ENCODE peak calls at places on chromosome 2, in eight cellular contexts. P is PC-9; Y is hepatocyte; K is naive thymus-derived CD4-positive, alpha-beta T cell; M is foreskin fibroblast; F is left ventricle myocardium inferior; U is small intestine; V is kidney epithelial cell. B is an unnamed sample.
A peak's percentile ranks its signal among the peaks of the same experiment; 100 is the strongest.

GRCh38 chr2:96565111-96565510 is 28.6 kb downstream of the ARID5A start:
- DNase-seq in P (no peak), Y (no peak), K (no peak), M (no peak), F (no peak), U (no peak), V (no peak), B (no peak)

GRCh38 chr2:110804915-110805314 is 72.5 kb downstream of the ACOXL start:
- DNase-seq in P (no peak), Y (no peak), K (no peak), M (no peak), F (no peak), U (peak; percentile 20), V (no peak), B (no peak)

GRCh38 chr2:139492301-139492700 is 712.1 kb upstream of the NXPH2 start:
- DNase-seq in P (no peak), Y (no peak), K (no peak), M (no peak), F (no peak), U (no peak), V (no peak), B (no peak)

GRCh38 chr2:11155326-11156059 is at the start of gene SLC66A3:
- DNase-seq in P (peak; percentile 79), Y (no peak), K (peak; percentile 89), M (peak; percentile 94), F (no peak), U (no peak), V (peak; percentile 54), B (peak; percentile 61)

GRCh38 chr2:156769802-156770201 is 333.6 kb downstream of the GPD2 start:
- DNase-seq in P (no peak), Y (no peak), K (no peak), M (no peak), F (no peak), U (no peak), V (no peak), B (no peak)

GRCh38 chr2:210557721-210558120 is 1.3 kb downstream of the CPS1 start:
- DNase-seq in P (no peak), Y (no peak), K (no peak), M (no peak), F (no peak), U (no peak), V (no peak), B (no peak)

GRCh38 chr2:238488347-238488826 is 61.7 kb downstream of the ASB1 start:
- DNase-seq in P (no peak), Y (no peak), K (no peak), M (no peak), F (no peak), U (no peak), V (no peak), B (no peak)

GRCh38 chr2:64562148-64562784 is 38.1 kb downstream of the AFTPH start:
- DNase-seq in P (no peak), Y (no peak), K (peak; percentile 63), M (peak; percentile 24), F (no peak), U (peak; percentile 14), V (no peak), B (peak; percentile 16)

GRCh38 chr2:19349911-19350677 is 8.3 kb downstream of the OSR1 start:
- DNase-seq in P (no peak), Y (peak; percentile 69), K (no peak), M (peak; percentile 34), F (peak; percentile 55), U (peak; percentile 49), V (no peak), B (no peak)

GRCh38 chr2:108905176-108905575 is 83.8 kb downstream of the EDAR start:
- DNase-seq in P (no peak), Y (no peak), K (no peak), M (no peak), F (peak; percentile 37), U (no peak), V (no peak), B (no peak)

GRCh38 chr2:141806090-141806489 is 324.7 kb downstream of the LRP1B start:
- DNase-seq in P (no peak), Y (no peak), K (no peak), M (no peak), F (no peak), U (no peak), V (no peak), B (no peak)

GRCh38 chr2:209663149-209663548 is 108.5 kb upstream of the UNC80 start:
- DNase-seq in P (no peak), Y (peak; percentile 21), K (no peak), M (peak; percentile 79), F (no peak), U (no peak), V (peak; percentile 12), B (no peak)

DNA sequence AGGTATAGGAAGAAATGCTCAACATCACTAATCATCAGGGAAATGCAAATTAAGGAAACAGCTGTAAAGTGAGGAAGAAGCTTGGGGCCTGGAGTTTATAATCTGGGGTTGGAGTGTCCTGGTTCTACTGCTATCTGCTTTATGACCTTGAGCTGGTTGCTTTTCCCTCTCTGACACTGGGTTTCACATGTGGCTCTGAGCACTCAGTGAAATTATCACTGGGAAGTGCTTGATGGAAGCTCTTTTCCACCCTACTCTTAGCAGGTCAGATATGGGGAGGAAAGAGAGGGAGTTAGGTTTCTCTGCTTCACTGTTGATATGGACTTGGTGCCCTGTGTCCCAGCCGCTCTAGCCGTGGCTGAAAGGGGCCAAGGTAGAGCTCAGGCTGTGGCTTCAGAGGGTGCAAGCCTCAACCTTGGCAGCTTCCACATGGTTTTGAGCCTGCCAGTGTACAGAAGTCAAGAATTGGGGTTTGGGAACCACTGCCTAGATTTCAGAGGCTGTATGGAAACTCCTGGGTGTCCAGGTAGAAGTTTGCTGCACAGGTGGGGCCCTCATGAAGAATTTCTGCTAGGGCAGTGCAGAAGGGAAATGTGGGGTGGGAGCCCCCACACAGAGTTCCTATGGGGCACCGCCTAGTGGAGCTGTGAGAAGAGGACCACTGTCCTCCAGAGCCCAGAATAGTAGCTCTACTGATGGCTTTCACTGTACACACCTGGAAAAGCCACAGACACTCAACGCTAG is 52.3 kb downstream of the INPP4A start:
- DNase-seq in P (no peak), Y (no peak), K (no peak), M (no peak), F (no peak), U (no peak), V (no peak), B (no peak)
- H3K4me3 ChIP-seq in P (no peak overlapping the region), Y (no peak overlapping the region), K (no peak overlapping the region), M (no peak overlapping the region), F (no peak overlapping the region), U (no peak overlapping the region), V (no peak overlapping the region), B (no peak overlapping the region)

GRCh38 chr2:73292906-73293533 is 328 bp downstream of the EGR4 start:
- DNase-seq in P (no peak), Y (no peak), K (peak; percentile 10), M (peak; percentile 29), F (no peak), U (no peak), V (no peak), B (no peak)

GRCh38 chr2:73291461-73292315 is 1.7 kb downstream of the EGR4 start:
- DNase-seq in P (no peak), Y (no peak), K (no peak), M (peak; percentile 19), F (no peak), U (no peak), V (no peak), B (no peak)

GRCh38 chr2:73294239-73294638 is 891 bp upstream of the EGR4 start:
- DNase-seq in P (no peak), Y (no peak), K (no peak), M (no peak), F (no peak), U (no peak), V (no peak), B (no peak)

GRCh38 chr2:73292316-73292905 is 937 bp downstream of the EGR4 start:
- DNase-seq in P (no peak), Y (no peak), K (peak; percentile 11), M (no peak), F (no peak), U (no peak), V (no peak), B (no peak)

DNA sequence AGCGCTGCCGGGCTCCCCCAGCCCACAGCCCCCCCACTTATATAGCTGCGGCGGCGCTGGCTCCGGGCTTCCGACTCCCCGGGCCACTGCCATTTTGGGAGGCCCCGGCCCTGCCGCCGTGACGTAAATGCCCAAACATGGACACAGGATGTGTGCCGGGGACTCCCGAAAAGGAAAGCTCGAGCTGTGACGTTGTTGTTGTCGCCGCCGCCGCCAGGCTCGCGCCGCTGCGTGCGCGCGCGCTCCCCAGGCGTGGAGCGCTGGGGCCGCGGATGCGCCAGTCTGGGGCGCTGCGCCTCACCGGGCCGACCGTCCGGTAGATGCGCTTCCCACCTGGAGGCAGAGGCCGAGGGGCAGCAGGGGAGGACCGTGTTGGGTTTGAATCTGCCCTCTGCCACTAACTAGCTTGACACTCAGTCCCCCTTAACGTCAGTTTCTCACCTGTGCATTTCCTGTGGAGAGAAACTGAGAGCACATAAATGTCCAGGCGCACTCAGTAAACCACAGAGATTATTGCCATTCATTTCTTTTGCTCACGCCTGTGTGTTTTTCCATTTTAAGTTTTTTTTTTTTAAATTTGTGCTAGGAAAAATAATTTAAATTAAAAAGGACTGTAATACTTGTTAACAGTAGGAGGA is at the start of gene EGR4:
- DNase-seq in P (peak; percentile 68), Y (peak; percentile 65), K (peak; percentile 91), M (peak; percentile 89), F (no peak), U (peak; percentile 46), V (no peak), B (peak; percentile 78)
- H3K4me3 ChIP-seq in P (peak within 1 kb of the TSS; percentile 57), Y (peak within 1 kb of the TSS; percentile 3), K (peak within 1 kb of the TSS; percentile 72), M (peak within 1 kb of the TSS; percentile 42), F (peak within 1 kb of the TSS; percentile 63), U (peak within 1 kb of the TSS; percentile 19), V (peak within 1 kb of the TSS; percentile 27), B (peak within 1 kb of the TSS; percentile 56)

DNA sequence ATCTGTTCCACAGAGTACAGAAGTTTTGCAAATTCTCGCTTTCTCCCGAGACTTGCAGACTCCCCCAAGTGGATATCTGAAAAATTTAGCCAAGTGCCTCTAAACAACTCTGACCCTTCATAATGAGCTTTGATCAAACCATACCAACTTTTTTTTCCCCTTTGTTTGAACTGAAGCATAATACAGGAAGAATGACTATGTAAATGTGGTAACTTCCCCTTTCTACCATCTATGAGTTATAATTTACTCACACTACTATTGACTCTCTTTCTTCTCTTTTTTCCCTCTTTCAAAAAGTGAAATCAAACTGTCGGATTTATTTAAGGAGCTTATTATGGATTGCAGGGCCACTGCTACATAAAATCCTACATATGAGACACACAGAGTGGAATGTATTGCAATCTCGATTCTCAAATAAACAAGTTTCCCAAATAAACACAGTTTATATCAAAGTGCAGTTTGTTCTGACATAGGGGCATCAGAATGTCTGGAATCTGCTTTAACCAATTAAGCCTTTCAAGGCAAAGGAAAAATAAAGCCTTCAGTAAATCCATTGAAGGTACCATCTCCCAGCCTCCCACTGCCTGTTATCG is 1.4 kb upstream of the ZNF804A start:
- DNase-seq in P (no peak), Y (no peak), K (no peak), M (peak; percentile 69), F (no peak), U (peak; percentile 10), V (no peak), B (no peak)
- H3K4me3 ChIP-seq in P (no peak overlapping the region), Y (peak overlapping the region; percentile 65), K (no peak overlapping the region), M (peak overlapping the region; percentile 54), F (peak overlapping the region; percentile 69), U (no peak overlapping the region), V (no peak overlapping the region), B (no peak overlapping the region)

DNA sequence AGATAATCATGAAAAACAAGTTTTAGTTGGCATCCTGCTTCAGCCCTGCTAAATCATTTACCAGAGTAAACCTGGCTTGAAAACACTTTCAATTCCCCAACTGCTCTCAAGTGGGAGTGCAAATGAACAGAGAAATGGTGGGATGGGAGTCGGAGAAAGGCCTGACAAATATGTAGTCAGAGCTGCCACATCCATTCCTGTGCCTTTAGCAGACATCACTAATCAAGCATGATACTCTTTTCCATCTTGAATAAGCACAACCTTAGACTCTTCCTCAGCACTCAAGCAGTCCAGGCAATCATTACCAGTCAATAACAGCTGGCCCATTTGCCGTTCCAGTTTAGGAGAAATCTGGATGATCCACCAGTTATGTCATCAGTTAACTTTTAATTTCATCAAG is 101.3 kb downstream of the ANKRD44 start:
- DNase-seq in P (no peak), Y (no peak), K (no peak), M (no peak), F (no peak), U (no peak), V (no peak), B (no peak)
- H3K4me3 ChIP-seq in P (no peak overlapping the region), Y (no peak overlapping the region), K (peak overlapping the region; percentile 12), M (no peak overlapping the region), F (no peak overlapping the region), U (no peak overlapping the region), V (no peak overlapping the region), B (no peak overlapping the region)

B was measured in Jurkat, Clone E6-1.